ENCODE peak calls at places on chromosomes 13 and 19, in five cellular contexts. X is activated T-helper 9 cell treated with anti-CD3 and anti-CD28 coated beads, Interleukin-2, amount 50 U/mL, for 16 hours; Q is endothelial cell; U is NCI-H2081; G is astrocyte. Y is an unnamed sample.

GRCh38 chr19:22422220-22422619 is at the start of gene ZNF98:
- DNase-seq in Q (no peak), U (no peak), X (no peak), G (no peak), Y (no peak)

GRCh38 chr19:54096642-54097106 is 3.9 kb downstream of the OSCAR start:
- DNase-seq in U (no peak), X (no peak), G (peak), Q (no peak), Y (no peak)

GRCh38 chr19:3135961-3136683 is at the start of gene GNA15:
- DNase-seq in X (peak), U (no peak), Q (no peak), G (no peak), Y (no peak)

GRCh38 chr19:17482877-17483604 is 12.7 kb downstream of the SLC27A1 start:
- DNase-seq in Q (no peak), U (no peak), X (no peak), G (no peak), Y (no peak)

GRCh38 chr19:46579286-46579944 is 21.7 kb upstream of the CALM3 start:
- DNase-seq in Q (peak), G (no peak), X (peak), U (no peak), Y (no peak)

GRCh38 chr13:23723463-23723862 is 153.3 kb downstream of the TNFRSF19 start:
- DNase-seq in G (peak), U (no peak), X (no peak), Q (no peak), Y (no peak)

GRCh38 chr13:102847272-102848234 is 1.7 kb downstream of the ERCC5 start:
- DNase-seq in G (peak), X (no peak), U (peak), Q (no peak), Y (no peak)

GRCh38 chr19:14073925-14074838 is 1.6 kb downstream of the MISP3 start:
- DNase-seq in U (peak), G (no peak), X (no peak), Q (no peak), Y (no peak)

GRCh38 chr13:97068146-97068545 is 73.9 kb upstream of the OXGR1 start:
- DNase-seq in G (peak), X (no peak), U (peak), Q (peak), Y (no peak)

GRCh38 chr19:12782424-12783225 is 7.3 kb upstream of the HOOK2 start:
- DNase-seq in U (peak), G (peak), X (peak), Q (peak), Y (peak)

GRCh38 chr13:79571147-79571546 is 90.2 kb downstream of the NDFIP2 start:
- DNase-seq in Q (no peak), U (no peak), X (no peak), G (no peak), Y (no peak)

GRCh38 chr13:30763786-30764440 is 28.6 kb downstream of the ALOX5AP start:
- DNase-seq in G (peak), X (no peak), U (no peak), Q (no peak), Y (no peak)

GRCh38 chr13:113641426-113641825 is 16.6 kb downstream of the ATP4B start:
- DNase-seq in G (no peak), X (no peak), Q (no peak), U (no peak), Y (no peak)